ENCODE peak calls at places on chromosome 16, in five cellular contexts. X is effector CD4-positive, alpha-beta T cell; O is cardiac fibroblast; L is LHCN-M2; S is T follicular helper cell. Q is an unnamed sample.

GRCh38 chr16:11972128-11972527 is 4.4 kb upstream of the SNX29 start:
- DNase-seq in X (no peak), O (peak), L (no peak), S (no peak), Q (no peak)

GRCh38 chr16:16797239-16797638 is 418.3 kb downstream of the NPIPA7 start:
- DNase-seq in X (no peak), O (no peak), L (no peak), S (no peak), Q (no peak)

GRCh38 chr16:81939164-81940067 is 71.9 kb downstream of the SDR42E1 start:
- DNase-seq in X (no peak), O (no peak), L (no peak), S (no peak), Q (peak)

GRCh38 chr16:30494709-30495108 is 22.2 kb downstream of the ITGAL start:
- DNase-seq in X (no peak), O (no peak), L (no peak), S (no peak), Q (no peak)

GRCh38 chr16:12092347-12092882 is 115.9 kb downstream of the SNX29 start:
- DNase-seq in X (no peak), O (peak), L (peak), S (no peak), Q (no peak)

GRCh38 chr16:79838860-79839259 is 238.3 kb upstream of the MAF start:
- DNase-seq in X (no peak), O (no peak), L (no peak), S (no peak), Q (no peak)

GRCh38 chr16:54143934-54144333 is 142.7 kb downstream of the IRX3 start:
- DNase-seq in X (no peak), O (no peak), L (peak), S (no peak), Q (no peak)

GRCh38 chr16:35552763-35553162 is 2093.4 kb downstream of the TP53TG3F start:
- DNase-seq in X (no peak), O (no peak), L (no peak), S (no peak), Q (no peak)

GRCh38 chr16:2673066-2673999 is 9.0 kb upstream of the KCTD5 start:
- DNase-seq in X (peak), O (peak), L (peak), S (peak), Q (peak)

GRCh38 chr16:11370084-11370931 is 25.0 kb downstream of the RMI2 start:
- DNase-seq in X (no peak), O (no peak), L (no peak), S (no peak), Q (no peak)